ENCODE peak calls at places on chromosomes 16 and 17, in eight cellular contexts. D is mesendoderm, M is GM23248, G is upper lobe of right lung, P is fibroblast of lung, A is esophagus squamous epithelium, Q is osteoblast, V is GM12878. T is an unnamed sample.

GRCh38 chr16:56950051-56950450 is 11.7 kb upstream of the CETP start:
- DNase-seq in D (no peak), M (no peak), G (no peak), P (no peak), A (no peak), Q (no peak), V (no peak), T (no peak)

GRCh38 chr17:81090361-81091133 is 55.6 kb downstream of the BAIAP2 start:
- DNase-seq in D (peak; percentile 68), M (peak; percentile 63), G (peak; percentile 91), P (peak; percentile 84), A (peak; percentile 34), Q (no peak), V (no peak), T (peak; percentile 8)

GRCh38 chr16:56311208-56312027 is 113.9 kb downstream of the AMFR start:
- DNase-seq in D (peak; percentile 14), M (no peak), G (no peak), P (no peak), A (no peak), Q (peak; percentile 64), V (no peak), T (no peak)

GRCh38 chr17:82145550-82146165 is 47.6 kb upstream of the FASN start:
- DNase-seq in D (no peak), M (no peak), G (no peak), P (no peak), A (no peak), Q (peak; percentile 79), V (no peak), T (no peak)

GRCh38 chr16:24538756-24539294 is 541 bp upstream of the RBBP6 start:
- DNase-seq in D (no peak), M (peak; percentile 85), G (no peak), P (no peak), A (no peak), Q (peak; percentile 69), V (no peak), T (peak; percentile 87)

GRCh38 chr17:63688396-63689020 is 11.4 kb downstream of the LIMD2 start:
- DNase-seq in D (no peak), M (no peak), G (no peak), P (no peak), A (no peak), Q (peak; percentile 63), V (no peak), T (no peak)

GRCh38 chr16:15653227-15653626 is 3.2 kb downstream of the NDE1 start:
- DNase-seq in D (peak; percentile 27), M (peak; percentile 93), G (no peak), P (peak; percentile 99), A (no peak), Q (peak; percentile 97), V (no peak), T (peak; percentile 86)

GRCh38 chr17:19248923-19249574 is 11.9 kb downstream of the EPN2 start:
- DNase-seq in D (no peak), M (peak; percentile 96), G (peak; percentile 67), P (peak; percentile 69), A (no peak), Q (peak; percentile 95), V (no peak), T (peak; percentile 83)

GRCh38 chr16:14106457-14106856 is 35.3 kb downstream of the MRTFB start:
- DNase-seq in D (no peak), M (no peak), G (no peak), P (peak; percentile 37), A (no peak), Q (peak; percentile 70), V (no peak), T (peak; percentile 61)
- H3K4me1 ChIP-seq in D (no peaks in the 10 kb centered on the region), M (no peaks in the 10 kb centered on the region), G (peaks cover 61% of the 10 kb centered on the region), P (peaks cover 2% of the 10 kb centered on the region), A (peaks cover 59% of the 10 kb centered on the region), Q (peaks cover 13% of the 10 kb centered on the region), V (peaks cover 18% of the 10 kb centered on the region), T (peaks cover 12% of the 10 kb centered on the region)

DNA sequence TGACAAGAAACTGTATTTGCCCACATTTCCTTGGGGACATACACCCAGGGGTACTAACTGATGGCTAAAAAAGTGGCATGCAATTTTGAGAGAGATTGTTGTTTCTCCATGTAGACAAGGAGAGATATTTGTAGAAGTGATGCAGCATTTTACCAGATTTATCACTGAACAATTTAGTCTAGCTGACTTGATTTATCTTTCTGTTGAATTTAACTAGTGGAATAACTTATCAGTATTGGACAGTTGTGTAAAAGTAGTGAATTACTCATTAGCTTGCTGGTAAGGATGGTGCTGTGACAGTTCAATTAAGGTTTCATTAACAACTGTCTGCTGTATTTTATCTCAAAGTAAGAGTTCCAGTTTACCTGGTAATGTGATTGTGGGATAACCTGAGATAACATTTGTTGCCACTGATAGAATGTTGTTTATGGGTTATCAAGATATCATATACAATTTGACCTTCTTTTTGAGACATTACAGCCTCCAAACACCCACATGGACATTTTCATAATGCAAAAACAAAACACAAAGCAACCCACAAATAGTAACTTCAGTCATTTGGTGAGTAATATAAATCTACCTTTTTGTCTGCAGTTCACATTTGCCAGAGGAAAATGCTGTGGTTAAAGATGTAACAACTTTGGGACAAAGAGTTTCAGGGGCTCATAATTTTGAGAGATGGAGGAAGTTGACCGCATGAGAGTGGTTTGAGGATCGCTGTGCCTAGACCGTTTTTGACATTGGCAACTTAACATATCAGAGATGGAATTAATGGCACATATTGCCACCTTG is 3.8 kb downstream of the NLK start:
- DNase-seq in D (no peak), M (no peak), G (no peak), P (no peak), A (no peak), Q (no peak), V (peak; percentile 35), T (no peak)
- H3K4me3 ChIP-seq in D (no peak overlapping the region), M (no peak overlapping the region), G (no peak overlapping the region), P (no peak overlapping the region), A (no peak overlapping the region), Q (no peak overlapping the region), V (peak overlapping the region; percentile 59), T (no peak overlapping the region)

DNA sequence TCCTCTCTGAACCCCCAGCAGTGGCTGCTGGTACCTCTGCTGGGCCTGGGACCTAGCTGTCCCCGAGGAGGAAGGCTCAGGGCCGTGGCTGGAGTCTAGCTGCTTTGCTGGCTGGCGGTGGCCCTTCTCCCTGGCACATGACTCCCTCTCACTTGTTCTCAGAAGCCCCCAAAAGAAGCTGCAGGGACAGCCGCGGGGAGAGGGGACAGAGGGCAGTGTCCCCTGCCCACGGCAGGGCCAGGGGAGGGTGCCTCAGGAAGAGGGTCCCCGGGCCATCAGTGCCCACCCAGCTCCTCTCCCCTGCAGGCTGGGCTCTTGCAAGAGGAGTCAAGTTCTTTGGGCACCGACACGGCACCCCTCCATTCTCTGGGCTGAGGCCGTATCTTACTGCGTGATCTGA is 46.6 kb downstream of the VAC14 start:
- DNase-seq in D (no peak), M (no peak), G (no peak), P (no peak), A (no peak), Q (no peak), V (no peak), T (no peak)
- H3K4me1 ChIP-seq in D (no peaks in the 10 kb centered on the region), M (peaks cover 15% of the 10 kb centered on the region), G (peaks cover 42% of the 10 kb centered on the region), P (peaks cover 34% of the 10 kb centered on the region), A (peaks cover 64% of the 10 kb centered on the region), Q (peaks cover 52% of the 10 kb centered on the region), V (no peaks in the 10 kb centered on the region), T (peaks cover 43% of the 10 kb centered on the region)

GRCh38 chr17:41692722-41693521 is 4.2 kb downstream of the EIF1 start:
- DNase-seq in D (no peak), M (peak; percentile 19), G (no peak), P (no peak), A (no peak), Q (no peak), V (no peak), T (peak; percentile 19)

GRCh38 chr17:41690497-41690896 is 1.8 kb downstream of the EIF1 start:
- DNase-seq in D (no peak), M (no peak), G (no peak), P (no peak), A (no peak), Q (no peak), V (no peak), T (no peak)

GRCh38 chr17:41689497-41690299 is 1.0 kb downstream of the EIF1 start:
- DNase-seq in D (peak; percentile 82), M (peak; percentile 75), G (no peak), P (peak; percentile 82), A (no peak), Q (peak; percentile 41), V (no peak), T (peak; percentile 78)

GRCh38 chr17:41688641-41689496 is at the start of gene EIF1:
- DNase-seq in D (peak; percentile 100), M (peak; percentile 100), G (peak; percentile 100), P (peak; percentile 100), A (peak; percentile 99), Q (peak; percentile 96), V (peak; percentile 98), T (peak; percentile 100)

DNA sequence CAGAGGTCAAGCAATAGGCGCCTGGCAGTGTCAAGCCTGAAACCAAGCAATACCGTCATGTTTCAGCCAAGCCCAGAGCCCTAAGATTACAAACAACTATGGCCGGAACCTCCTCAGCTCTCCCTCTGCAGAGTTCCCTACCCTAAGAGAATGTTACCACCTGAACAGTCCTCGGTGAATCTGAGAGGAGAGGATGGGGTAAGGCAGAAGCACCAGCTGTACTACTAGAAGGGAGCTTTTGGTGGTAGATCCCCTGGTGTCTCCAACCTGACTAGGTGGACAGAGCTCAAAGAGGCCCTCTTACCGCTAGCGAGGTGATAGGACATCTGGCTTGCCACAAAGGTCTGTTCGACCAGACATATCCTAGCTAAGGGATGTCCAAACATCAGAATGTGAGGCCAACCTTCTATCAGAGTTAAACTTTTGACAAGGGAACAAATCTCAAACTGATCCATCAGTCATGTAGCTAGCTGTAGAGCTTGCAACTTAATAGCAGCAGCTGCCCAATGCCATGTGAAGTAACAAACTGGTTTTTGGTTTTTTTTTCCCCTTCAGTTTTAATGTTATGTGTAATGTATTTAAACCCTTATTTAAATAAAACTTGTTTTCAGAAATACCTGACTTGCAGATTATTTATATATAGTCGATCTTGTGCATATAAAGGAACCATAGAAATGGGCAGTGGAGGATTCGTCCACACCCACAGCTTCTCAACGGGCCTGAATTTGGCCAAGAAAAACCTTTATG is 2.5 kb downstream of the EIF1 start:
- DNase-seq in D (no peak), M (no peak), G (no peak), P (no peak), A (no peak), Q (no peak), V (no peak), T (peak; percentile 27)
- H3K4me3 ChIP-seq in D (no peak overlapping the region), M (peak overlapping the region; percentile 89), G (peak overlapping the region; percentile 81), P (peak overlapping the region; percentile 28), A (no peak overlapping the region), Q (peak overlapping the region; percentile 94), V (peak overlapping the region; percentile 87), T (peak overlapping the region; percentile 92)

T was measured in adipocyte.